ENCODE peak calls at places on chromosome 10, in ten cellular contexts. One of them, this sample, is unnamed.
A peak's percentile ranks its signal among the peaks of the same experiment; 100 is the strongest.

GRCh38 chr10:11451640-11452260 is 159.7 kb downstream of the USP6NL start:
- DNase-seq in aorta: no peak
- DNase-seq in activated CD4-positive, CD25-positive, alpha-beta regulatory T cell treated with anti-CD3 and anti-CD28 coated beads, Interleukin-2, amount 50 U/mL, for 72 hours: no peak
- DNase-seq in left ventricle myocardium inferior: no peak
- DNase-seq in KG1: no peak
- DNase-seq in amygdala: no peak
- DNase-seq in NCI-H748 treated with DMSO at 0.1 percent for 48 hours: no peak
- DNase-seq in pancreas: no peak
- DNase-seq in HT-29: no peak
- DNase-seq in cardiac fibroblast: no peak
- DNase-seq in this sample: no peak

GRCh38 chr10:13382759-13383753 is 35.0 kb upstream of the SEPHS1 start:
- DNase-seq in pancreas: peak; percentile 37
- DNase-seq in amygdala: no peak
- DNase-seq in KG1: no peak
- DNase-seq in HT-29: peak; percentile 80
- DNase-seq in cardiac fibroblast: no peak
- DNase-seq in left ventricle myocardium inferior: no peak
- DNase-seq in NCI-H748 treated with DMSO at 0.1 percent for 48 hours: peak; percentile 20
- DNase-seq in activated CD4-positive, CD25-positive, alpha-beta regulatory T cell treated with anti-CD3 and anti-CD28 coated beads, Interleukin-2, amount 50 U/mL, for 72 hours: no peak
- DNase-seq in aorta: no peak
- DNase-seq in this sample: no peak

GRCh38 chr10:102673961-102674511 is 29.8 kb downstream of the TRIM8 start:
- DNase-seq in aorta: peak; percentile 85
- DNase-seq in KG1: peak; percentile 24
- DNase-seq in HT-29: no peak
- DNase-seq in amygdala: no peak
- DNase-seq in activated CD4-positive, CD25-positive, alpha-beta regulatory T cell treated with anti-CD3 and anti-CD28 coated beads, Interleukin-2, amount 50 U/mL, for 72 hours: peak; percentile 57
- DNase-seq in cardiac fibroblast: peak; percentile 83
- DNase-seq in NCI-H748 treated with DMSO at 0.1 percent for 48 hours: peak; percentile 13
- DNase-seq in pancreas: no peak
- DNase-seq in left ventricle myocardium inferior: peak; percentile 70
- DNase-seq in this sample: peak; percentile 59

GRCh38 chr10:76359001-76359400 is 927.6 kb downstream of the LRMDA start:
- DNase-seq in KG1: no peak
- DNase-seq in aorta: no peak
- DNase-seq in pancreas: no peak
- DNase-seq in activated CD4-positive, CD25-positive, alpha-beta regulatory T cell treated with anti-CD3 and anti-CD28 coated beads, Interleukin-2, amount 50 U/mL, for 72 hours: no peak
- DNase-seq in cardiac fibroblast: peak; percentile 36
- DNase-seq in left ventricle myocardium inferior: no peak
- DNase-seq in NCI-H748 treated with DMSO at 0.1 percent for 48 hours: no peak
- DNase-seq in HT-29: no peak
- DNase-seq in amygdala: no peak
- DNase-seq in this sample: no peak

GRCh38 chr10:66457629-66458028 is 468.2 kb upstream of the LRRTM3 start:
- DNase-seq in pancreas: no peak
- DNase-seq in aorta: no peak
- DNase-seq in cardiac fibroblast: no peak
- DNase-seq in NCI-H748 treated with DMSO at 0.1 percent for 48 hours: no peak
- DNase-seq in amygdala: no peak
- DNase-seq in activated CD4-positive, CD25-positive, alpha-beta regulatory T cell treated with anti-CD3 and anti-CD28 coated beads, Interleukin-2, amount 50 U/mL, for 72 hours: no peak
- DNase-seq in left ventricle myocardium inferior: no peak
- DNase-seq in KG1: no peak
- DNase-seq in HT-29: no peak
- DNase-seq in this sample: no peak

GRCh38 chr10:79249156-79250121 is 97.8 kb upstream of the PPIF start:
- DNase-seq in pancreas: no peak
- DNase-seq in activated CD4-positive, CD25-positive, alpha-beta regulatory T cell treated with anti-CD3 and anti-CD28 coated beads, Interleukin-2, amount 50 U/mL, for 72 hours: no peak
- DNase-seq in amygdala: no peak
- DNase-seq in NCI-H748 treated with DMSO at 0.1 percent for 48 hours: no peak
- DNase-seq in HT-29: no peak
- DNase-seq in KG1: no peak
- DNase-seq in cardiac fibroblast: no peak
- DNase-seq in aorta: no peak
- DNase-seq in left ventricle myocardium inferior: no peak
- DNase-seq in this sample: no peak

GRCh38 chr10:122126763-122127659 is 138.0 kb downstream of the TACC2 start:
- DNase-seq in KG1: no peak
- DNase-seq in left ventricle myocardium inferior: no peak
- DNase-seq in activated CD4-positive, CD25-positive, alpha-beta regulatory T cell treated with anti-CD3 and anti-CD28 coated beads, Interleukin-2, amount 50 U/mL, for 72 hours: no peak
- DNase-seq in amygdala: no peak
- DNase-seq in NCI-H748 treated with DMSO at 0.1 percent for 48 hours: no peak
- DNase-seq in HT-29: peak; percentile 77
- DNase-seq in pancreas: no peak
- DNase-seq in aorta: peak; percentile 64
- DNase-seq in cardiac fibroblast: peak; percentile 90
- DNase-seq in this sample: peak; percentile 62

GRCh38 chr10:118501637-118502440 is 93.6 kb downstream of the PRLHR start:
- DNase-seq in aorta: no peak
- DNase-seq in amygdala: no peak
- DNase-seq in cardiac fibroblast: peak; percentile 83
- DNase-seq in activated CD4-positive, CD25-positive, alpha-beta regulatory T cell treated with anti-CD3 and anti-CD28 coated beads, Interleukin-2, amount 50 U/mL, for 72 hours: no peak
- DNase-seq in NCI-H748 treated with DMSO at 0.1 percent for 48 hours: no peak
- DNase-seq in pancreas: no peak
- DNase-seq in KG1: no peak
- DNase-seq in left ventricle myocardium inferior: no peak
- DNase-seq in HT-29: no peak
- DNase-seq in this sample: no peak

GRCh38 chr10:34666008-34666700 is 148.9 kb downstream of the PARD3 start:
- DNase-seq in HT-29: peak; percentile 80
- DNase-seq in pancreas: peak; percentile 39
- DNase-seq in aorta: no peak
- DNase-seq in NCI-H748 treated with DMSO at 0.1 percent for 48 hours: no peak
- DNase-seq in left ventricle myocardium inferior: no peak
- DNase-seq in activated CD4-positive, CD25-positive, alpha-beta regulatory T cell treated with anti-CD3 and anti-CD28 coated beads, Interleukin-2, amount 50 U/mL, for 72 hours: no peak
- DNase-seq in cardiac fibroblast: peak; percentile 96
- DNase-seq in KG1: peak; percentile 46
- DNase-seq in amygdala: no peak
- DNase-seq in this sample: peak; percentile 72

GRCh38 chr10:36393800-36394199 is 731.6 kb upstream of the ANKRD30A start:
- DNase-seq in activated CD4-positive, CD25-positive, alpha-beta regulatory T cell treated with anti-CD3 and anti-CD28 coated beads, Interleukin-2, amount 50 U/mL, for 72 hours: no peak
- DNase-seq in aorta: no peak
- DNase-seq in KG1: no peak
- DNase-seq in HT-29: no peak
- DNase-seq in amygdala: no peak
- DNase-seq in NCI-H748 treated with DMSO at 0.1 percent for 48 hours: no peak
- DNase-seq in pancreas: no peak
- DNase-seq in cardiac fibroblast: peak; percentile 32
- DNase-seq in left ventricle myocardium inferior: no peak
- DNase-seq in this sample: no peak

GRCh38 chr10:80471715-80472233 is 17.7 kb downstream of the TSPAN14 start:
- DNase-seq in left ventricle myocardium inferior: no peak
- DNase-seq in aorta: no peak
- DNase-seq in pancreas: no peak
- DNase-seq in activated CD4-positive, CD25-positive, alpha-beta regulatory T cell treated with anti-CD3 and anti-CD28 coated beads, Interleukin-2, amount 50 U/mL, for 72 hours: no peak
- DNase-seq in KG1: no peak
- DNase-seq in amygdala: no peak
- DNase-seq in NCI-H748 treated with DMSO at 0.1 percent for 48 hours: no peak
- DNase-seq in HT-29: no peak
- DNase-seq in cardiac fibroblast: peak; percentile 51
- DNase-seq in this sample: no peak

GRCh38 chr10:117165557-117166419 is 27.7 kb upstream of the VAX1 start:
- DNase-seq in HT-29: no peak
- DNase-seq in KG1: no peak
- DNase-seq in NCI-H748 treated with DMSO at 0.1 percent for 48 hours: no peak
- DNase-seq in pancreas: peak; percentile 36
- DNase-seq in activated CD4-positive, CD25-positive, alpha-beta regulatory T cell treated with anti-CD3 and anti-CD28 coated beads, Interleukin-2, amount 50 U/mL, for 72 hours: no peak
- DNase-seq in cardiac fibroblast: peak; percentile 47
- DNase-seq in aorta: peak; percentile 62
- DNase-seq in left ventricle myocardium inferior: no peak
- DNase-seq in amygdala: peak; percentile 26
- DNase-seq in this sample: peak; percentile 52

GRCh38 chr10:63698815-63699205 is 177.6 kb downstream of the REEP3 start:
- DNase-seq in HT-29: no peak
- DNase-seq in aorta: no peak
- DNase-seq in cardiac fibroblast: no peak
- DNase-seq in activated CD4-positive, CD25-positive, alpha-beta regulatory T cell treated with anti-CD3 and anti-CD28 coated beads, Interleukin-2, amount 50 U/mL, for 72 hours: no peak
- DNase-seq in KG1: no peak
- DNase-seq in amygdala: no peak
- DNase-seq in left ventricle myocardium inferior: no peak
- DNase-seq in pancreas: no peak
- DNase-seq in NCI-H748 treated with DMSO at 0.1 percent for 48 hours: no peak
- DNase-seq in this sample: no peak

This sample was measured in foreskin melanocyte.